ENCODE peak calls at places on chromosomes 16 and 17, in ten cellular contexts. V is vagina; T is cardiac muscle cell; I is A549; B is HCT116; E is HFF-Myc; S is naive thymus-derived CD4-positive, alpha-beta T cell; M is IMR-90; U is Caco-2; L is endodermal cell. O is an unnamed sample.

GRCh38 chr16:10988164-10988803 is 43.9 kb downstream of the CLEC16A start:
- DNase-seq in T (no peak), U (no peak), V (no peak), S (no peak), L (peak; percentile 76), B (no peak), M (no peak), E (no peak), I (peak; percentile 28), O (no peak)

GRCh38 chr17:75153854-75154194 is 488 bp downstream of the JPT1 start:
- DNase-seq in I (no peak), L (peak; percentile 70), U (no peak), M (no peak), V (no peak), S (no peak), B (no peak), E (no peak), T (no peak), O (no peak)

GRCh38 chr16:46691720-46692119 is 2.3 kb downstream of the ORC6 start:
- DNase-seq in B (no peak), M (peak; percentile 24), E (no peak), L (no peak), S (no peak), T (no peak), V (no peak), I (no peak), U (no peak), O (no peak)

GRCh38 chr16:53085539-53086450 is 31.0 kb downstream of the CHD9 start:
- DNase-seq in M (no peak), S (no peak), E (peak; percentile 87), U (no peak), I (no peak), V (no peak), T (no peak), L (peak; percentile 41), B (no peak), O (no peak)

GRCh38 chr17:76365256-76365903 is 11.7 kb upstream of the PRPSAP1 start:
- DNase-seq in T (no peak), V (no peak), I (no peak), U (no peak), L (peak; percentile 75), B (peak; percentile 57), S (no peak), M (no peak), E (no peak), O (no peak)

GRCh38 chr16:67428146-67428731 is 2.7 kb upstream of the HSD11B2 start:
- DNase-seq in L (peak; percentile 95), I (peak; percentile 86), U (peak; percentile 80), T (peak; percentile 88), S (no peak), E (no peak), B (peak; percentile 42), V (no peak), M (peak; percentile 47), O (no peak)

GRCh38 chr17:76736349-76737081 is 616 bp downstream of the SRSF2 start:
- DNase-seq in V (no peak), I (no peak), B (no peak), U (peak; percentile 75), T (peak; percentile 85), M (peak; percentile 60), S (peak; percentile 71), E (no peak), L (peak; percentile 86), O (no peak)

GRCh38 chr17:73135774-73136173 is 29.0 kb upstream of the SSTR2 start:
- DNase-seq in M (no peak), B (no peak), E (no peak), I (no peak), S (no peak), T (no peak), U (no peak), L (no peak), V (no peak), O (no peak)

GRCh38 chr16:273547-274421 is 2.0 kb downstream of the RGS11 start:
- DNase-seq in T (no peak), S (no peak), I (peak; percentile 59), V (no peak), B (no peak), L (no peak), E (no peak), U (no peak), M (no peak), O (no peak)

GRCh38 chr16:47947741-47948140 is 208.1 kb downstream of the ABCC12 start:
- DNase-seq in U (no peak), E (no peak), S (no peak), B (no peak), T (no peak), L (peak; percentile 30), V (no peak), M (no peak), I (no peak), O (no peak)
- H3K4me3 ChIP-seq in U (no peak overlapping the region), E (no peak overlapping the region), S (no peak overlapping the region), B (no peak overlapping the region), T (no peak overlapping the region), L (no peak overlapping the region), V (no peak overlapping the region), M (no peak overlapping the region), I (no peak overlapping the region), O (no peak overlapping the region)

DNA sequence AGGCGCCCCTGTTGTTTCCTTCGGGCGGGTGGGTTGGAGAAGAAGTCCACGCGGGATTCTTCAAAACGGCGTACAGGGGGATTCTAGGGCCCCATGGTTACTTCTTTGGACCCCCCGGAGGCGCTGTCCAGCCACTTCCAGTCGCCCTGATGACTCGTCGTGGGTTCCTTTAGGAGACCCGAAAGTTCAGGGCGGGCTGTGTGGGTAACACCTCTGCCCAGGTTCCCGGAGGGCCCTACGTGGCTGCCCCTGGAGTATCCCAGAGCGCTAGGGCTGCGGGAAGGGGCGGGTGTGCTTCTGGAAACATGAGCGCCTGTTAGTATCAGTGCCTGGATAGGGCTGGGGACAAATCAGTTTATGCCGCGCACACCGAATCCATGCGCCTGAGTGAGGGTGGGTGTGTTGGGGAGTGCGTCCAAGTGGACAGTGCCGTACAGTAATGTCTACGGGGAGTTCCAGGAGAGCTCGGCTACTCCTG is 602 bp upstream of the HIC1 start:
- DNase-seq in I (no peak), B (no peak), L (peak; percentile 84), U (peak; percentile 73), T (peak; percentile 42), S (peak; percentile 44), V (no peak), M (peak; percentile 55), E (no peak), O (no peak)
- H3K4me3 ChIP-seq in I (peak overlapping the region; percentile 50), B (no peak overlapping the region), L (peak overlapping the region; percentile 29), U (peak overlapping the region; percentile 73), T (peak overlapping the region; percentile 60), S (peak overlapping the region; percentile 68), V (peak overlapping the region; percentile 66), M (peak overlapping the region; percentile 75), E (peak overlapping the region; percentile 81), O (peak overlapping the region; percentile 72)

DNA sequence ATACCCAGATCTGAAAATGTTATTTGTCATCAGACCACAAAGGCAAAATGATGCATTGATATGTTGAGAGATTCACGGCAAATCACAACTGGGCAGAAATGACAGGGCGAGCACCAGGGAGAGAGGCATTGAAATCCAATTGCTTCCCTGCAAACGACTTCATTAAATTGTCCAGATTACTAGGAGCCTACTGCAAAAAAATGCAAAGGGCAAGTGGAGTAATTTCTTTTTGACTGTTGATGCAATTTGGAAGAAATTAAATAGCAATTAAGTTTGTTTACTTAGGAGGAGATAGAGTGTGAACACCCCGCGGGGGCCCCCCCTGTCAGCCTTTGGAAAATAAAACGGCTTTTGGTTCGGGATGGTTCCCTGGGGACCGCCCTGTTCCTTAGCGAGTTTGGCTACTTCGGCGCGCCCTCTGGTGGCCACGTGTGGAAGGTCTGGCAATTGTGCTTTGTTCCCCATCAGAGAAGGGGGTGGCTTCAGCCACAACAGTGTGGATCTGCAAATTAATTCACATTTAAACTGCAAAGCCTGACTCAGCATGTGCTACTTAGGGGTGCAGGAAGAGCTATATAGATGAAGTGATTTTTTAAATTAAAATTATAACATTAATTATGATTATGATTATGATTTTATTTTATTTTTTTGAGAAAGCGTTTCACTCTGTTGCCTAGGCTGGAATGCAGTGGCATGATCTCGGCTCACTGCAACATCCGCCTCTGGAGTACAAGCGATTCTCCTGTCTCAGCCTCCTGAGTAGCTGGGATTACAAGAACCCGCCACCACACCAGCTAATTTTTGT is 14.5 kb upstream of the TMC7 start:
- DNase-seq in T (peak; percentile 84), L (peak; percentile 95), E (peak; percentile 38), U (peak; percentile 76), M (peak; percentile 49), I (peak; percentile 94), V (no peak), B (peak; percentile 58), S (peak; percentile 51), O (peak; percentile 17)
- H3K4me3 ChIP-seq in T (peak overlapping the region; percentile 11), L (no peak overlapping the region), E (peak overlapping the region; percentile 13), U (no peak overlapping the region), M (peak overlapping the region; percentile 28), I (peak overlapping the region; percentile 34), V (peak overlapping the region; percentile 38), B (peak overlapping the region; percentile 26), S (peak overlapping the region; percentile 8), O (peak overlapping the region; percentile 40)

GRCh38 chr16:58462997-58463891 is 36.7 kb upstream of the NDRG4 start:
- DNase-seq in T (peak; percentile 65), V (no peak), B (no peak), E (no peak), U (no peak), S (no peak), M (no peak), L (peak; percentile 78), I (no peak), O (no peak)
- H3K4me3 ChIP-seq in T (peak overlapping the region; percentile 57), V (peak overlapping the region; percentile 48), B (no peak overlapping the region), E (no peak overlapping the region), U (peak overlapping the region; percentile 40), S (no peak overlapping the region), M (no peak overlapping the region), L (peak overlapping the region; percentile 89), I (peak overlapping the region; percentile 74), O (peak overlapping the region; percentile 18)

GRCh38 chr16:88977028-88977844 is at the start of gene CBFA2T3:
- DNase-seq in T (no peak), E (no peak), U (no peak), L (no peak), B (no peak), S (no peak), I (no peak), V (no peak), M (no peak), O (no peak)
- H3K4me3 ChIP-seq in T (no peak within 1 kb of the TSS), E (no peak within 1 kb of the TSS), U (no peak within 1 kb of the TSS), L (no peak within 1 kb of the TSS), B (no peak within 1 kb of the TSS), S (no peak within 1 kb of the TSS), I (no peak within 1 kb of the TSS), V (no peak within 1 kb of the TSS), M (no peak within 1 kb of the TSS), O (no peak within 1 kb of the TSS)

O was measured in skeletal muscle cell.